ENCODE peak calls at places on chromosomes 13 and 19, in five cellular contexts. One of them, this sample, is unnamed.

GRCh38 chr13:106291006-106291405 is 244.5 kb downstream of the EFNB2 start:
- DNase-seq in AG04450: no peak
- DNase-seq in small intestine: no peak
- DNase-seq in suprapubic skin: no peak
- DNase-seq in cardiac muscle cell: no peak
- DNase-seq in this sample: no peak

GRCh38 chr19:48975947-48976847 is 11.1 kb downstream of the FTL start:
- DNase-seq in AG04450: no peak
- DNase-seq in small intestine: no peak
- DNase-seq in suprapubic skin: no peak
- DNase-seq in cardiac muscle cell: peak; percentile 42
- DNase-seq in this sample: peak; percentile 51

GRCh38 chr19:32022044-32022945 is 323.1 kb upstream of the ZNF507 start:
- DNase-seq in AG04450: no peak
- DNase-seq in small intestine: no peak
- DNase-seq in suprapubic skin: no peak
- DNase-seq in cardiac muscle cell: no peak
- DNase-seq in this sample: no peak

GRCh38 chr19:44694184-44694579 is 4.8 kb upstream of the CEACAM16 start:
- DNase-seq in AG04450: no peak
- DNase-seq in small intestine: no peak
- DNase-seq in suprapubic skin: no peak
- DNase-seq in cardiac muscle cell: no peak
- DNase-seq in this sample: no peak

GRCh38 chr19:5478925-5479588 is 23.8 kb downstream of the ZNRF4 start:
- DNase-seq in AG04450: no peak
- DNase-seq in small intestine: no peak
- DNase-seq in suprapubic skin: no peak
- DNase-seq in cardiac muscle cell: no peak
- DNase-seq in this sample: no peak

GRCh38 chr19:8615813-8616596 is 5.5 kb upstream of the ADAMTS10 start:
- DNase-seq in AG04450: no peak
- DNase-seq in small intestine: peak; percentile 37
- DNase-seq in suprapubic skin: peak; percentile 83
- DNase-seq in cardiac muscle cell: peak; percentile 60
- DNase-seq in this sample: peak; percentile 49

GRCh38 chr13:60583196-60583908 is 186.3 kb downstream of the TDRD3 start:
- DNase-seq in AG04450: no peak
- DNase-seq in small intestine: no peak
- DNase-seq in suprapubic skin: no peak
- DNase-seq in cardiac muscle cell: no peak
- DNase-seq in this sample: no peak

GRCh38 chr19:46945668-46946067 is 74.0 kb upstream of the NPAS1 start:
- DNase-seq in AG04450: no peak
- DNase-seq in small intestine: no peak
- DNase-seq in suprapubic skin: no peak
- DNase-seq in cardiac muscle cell: no peak
- DNase-seq in this sample: no peak

GRCh38 chr19:47573076-47574026 is at the start of gene ZNF541:
- DNase-seq in AG04450: no peak
- DNase-seq in small intestine: peak; percentile 48
- DNase-seq in suprapubic skin: peak; percentile 87
- DNase-seq in cardiac muscle cell: no peak
- DNase-seq in this sample: peak; percentile 76

GRCh38 chr13:106083620-106084350 is 451.7 kb downstream of the EFNB2 start:
- DNase-seq in AG04450: no peak
- DNase-seq in small intestine: peak; percentile 89
- DNase-seq in suprapubic skin: no peak
- DNase-seq in cardiac muscle cell: peak; percentile 31
- DNase-seq in this sample: no peak

GRCh38 chr13:94825507-94825906 is 113.2 kb upstream of the SOX21 start:
- DNase-seq in AG04450: no peak
- DNase-seq in small intestine: no peak
- DNase-seq in suprapubic skin: no peak
- DNase-seq in cardiac muscle cell: peak; percentile 5
- DNase-seq in this sample: no peak

GRCh38 chr13:79295906-79296564 is 110.0 kb downstream of the RBM26 start:
- DNase-seq in AG04450: no peak
- DNase-seq in small intestine: no peak
- DNase-seq in suprapubic skin: no peak
- DNase-seq in cardiac muscle cell: no peak
- DNase-seq in this sample: no peak

GRCh38 chr13:36344886-36345437 is 1.2 kb downstream of the SPART start:
- DNase-seq in AG04450: no peak
- DNase-seq in small intestine: peak; percentile 18
- DNase-seq in suprapubic skin: no peak
- DNase-seq in cardiac muscle cell: peak; percentile 3
- DNase-seq in this sample: no peak

GRCh38 chr13:31161583-31162150 is at the start of gene HSPH1:
- DNase-seq in AG04450: peak; percentile 92
- DNase-seq in small intestine: peak; percentile 99
- DNase-seq in suprapubic skin: peak; percentile 99
- DNase-seq in cardiac muscle cell: peak; percentile 98
- DNase-seq in this sample: peak; percentile 96

GRCh38 chr19:35879770-35880317 is 11.5 kb downstream of the APLP1 start:
- DNase-seq in AG04450: peak; percentile 63
- DNase-seq in small intestine: peak; percentile 81
- DNase-seq in suprapubic skin: peak; percentile 93
- DNase-seq in cardiac muscle cell: peak; percentile 95
- DNase-seq in this sample: peak; percentile 82

GRCh38 chr13:56755181-56755580 is 385.5 kb upstream of the PRR20A start:
- DNase-seq in AG04450: no peak
- DNase-seq in small intestine: no peak
- DNase-seq in suprapubic skin: no peak
- DNase-seq in cardiac muscle cell: peak; percentile 21
- DNase-seq in this sample: no peak

GRCh38 chr19:50759886-50760285 is 10.4 kb upstream of the GPR32 start:
- DNase-seq in AG04450: no peak
- DNase-seq in small intestine: no peak
- DNase-seq in suprapubic skin: no peak
- DNase-seq in cardiac muscle cell: no peak
- DNase-seq in this sample: no peak

GRCh38 chr19:46791944-46792343 is 3.5 kb upstream of the SLC1A5 start:
- DNase-seq in AG04450: no peak
- DNase-seq in small intestine: peak; percentile 14
- DNase-seq in suprapubic skin: no peak
- DNase-seq in cardiac muscle cell: no peak
- DNase-seq in this sample: peak; percentile 61

GRCh38 chr13:112177459-112177858 is 110.5 kb downstream of the SOX1 start:
- DNase-seq in AG04450: no peak
- DNase-seq in small intestine: peak; percentile 42
- DNase-seq in suprapubic skin: no peak
- DNase-seq in cardiac muscle cell: no peak
- DNase-seq in this sample: no peak

DNA sequence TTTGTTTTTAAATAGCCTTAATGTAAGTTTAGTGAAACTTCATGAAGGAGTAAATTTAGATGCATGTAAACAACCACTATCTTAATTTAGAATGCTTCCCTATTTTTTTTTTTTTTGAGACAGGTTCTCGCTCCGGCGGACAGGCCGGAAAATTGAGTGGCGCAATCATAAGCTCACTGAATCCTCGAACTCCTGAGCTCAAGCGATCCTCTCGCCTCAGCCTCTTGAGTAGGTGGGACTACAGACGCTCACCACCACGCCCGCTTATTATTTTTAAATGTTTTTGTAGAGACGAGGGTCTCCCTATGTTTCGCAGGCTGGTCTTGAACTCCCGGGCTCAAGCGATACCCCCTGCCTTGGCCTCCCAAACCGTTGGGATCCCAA is 1.6 kb downstream of the TEX30 start:
- DNase-seq in AG04450: no peak
- DNase-seq in small intestine: no peak
- DNase-seq in suprapubic skin: no peak
- DNase-seq in cardiac muscle cell: no peak
- DNase-seq in this sample: no peak
- H3K27ac ChIP-seq in AG04450: no peak overlapping the region
- H3K27ac ChIP-seq in small intestine: no peak overlapping the region
- H3K27ac ChIP-seq in suprapubic skin: no peak overlapping the region
- H3K27ac ChIP-seq in cardiac muscle cell: no peak overlapping the region
- H3K27ac ChIP-seq in this sample: no peak overlapping the region

DNA sequence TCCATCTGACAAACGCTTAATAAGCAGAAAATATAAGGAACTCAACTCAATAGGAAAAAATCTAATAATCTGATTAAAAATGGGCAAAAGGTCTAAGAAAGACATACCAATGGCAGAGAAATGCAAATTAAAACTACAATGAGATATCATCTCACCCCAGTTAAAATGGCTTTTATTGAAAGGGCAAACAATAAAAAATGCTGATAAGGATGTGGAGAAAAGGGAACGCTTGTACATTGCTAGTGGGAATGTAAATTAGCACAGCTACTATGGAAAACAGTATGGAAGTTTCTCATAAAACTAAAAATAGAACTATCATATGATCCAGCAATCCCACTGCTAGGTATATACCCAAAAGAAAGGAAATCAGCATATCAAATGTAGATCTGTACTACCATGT is 508.8 kb upstream of the GPC6 start:
- DNase-seq in AG04450: no peak
- DNase-seq in small intestine: no peak
- DNase-seq in suprapubic skin: no peak
- DNase-seq in cardiac muscle cell: no peak
- DNase-seq in this sample: no peak
- H3K27ac ChIP-seq in AG04450: no peak overlapping the region
- H3K27ac ChIP-seq in small intestine: no peak overlapping the region
- H3K27ac ChIP-seq in suprapubic skin: no peak overlapping the region
- H3K27ac ChIP-seq in cardiac muscle cell: no peak overlapping the region
- H3K27ac ChIP-seq in this sample: no peak overlapping the region

GRCh38 chr13:37407156-37407555 is 191.4 kb downstream of the POSTN start:
- DNase-seq in AG04450: no peak
- DNase-seq in small intestine: no peak
- DNase-seq in suprapubic skin: no peak
- DNase-seq in cardiac muscle cell: no peak
- DNase-seq in this sample: no peak

GRCh38 chr13:37406031-37406430 is 192.5 kb downstream of the POSTN start:
- DNase-seq in AG04450: no peak
- DNase-seq in small intestine: no peak
- DNase-seq in suprapubic skin: no peak
- DNase-seq in cardiac muscle cell: no peak
- DNase-seq in this sample: no peak

GRCh38 chr13:37409756-37410155 is 188.8 kb downstream of the POSTN start:
- DNase-seq in AG04450: no peak
- DNase-seq in small intestine: no peak
- DNase-seq in suprapubic skin: no peak
- DNase-seq in cardiac muscle cell: no peak
- DNase-seq in this sample: no peak

DNA sequence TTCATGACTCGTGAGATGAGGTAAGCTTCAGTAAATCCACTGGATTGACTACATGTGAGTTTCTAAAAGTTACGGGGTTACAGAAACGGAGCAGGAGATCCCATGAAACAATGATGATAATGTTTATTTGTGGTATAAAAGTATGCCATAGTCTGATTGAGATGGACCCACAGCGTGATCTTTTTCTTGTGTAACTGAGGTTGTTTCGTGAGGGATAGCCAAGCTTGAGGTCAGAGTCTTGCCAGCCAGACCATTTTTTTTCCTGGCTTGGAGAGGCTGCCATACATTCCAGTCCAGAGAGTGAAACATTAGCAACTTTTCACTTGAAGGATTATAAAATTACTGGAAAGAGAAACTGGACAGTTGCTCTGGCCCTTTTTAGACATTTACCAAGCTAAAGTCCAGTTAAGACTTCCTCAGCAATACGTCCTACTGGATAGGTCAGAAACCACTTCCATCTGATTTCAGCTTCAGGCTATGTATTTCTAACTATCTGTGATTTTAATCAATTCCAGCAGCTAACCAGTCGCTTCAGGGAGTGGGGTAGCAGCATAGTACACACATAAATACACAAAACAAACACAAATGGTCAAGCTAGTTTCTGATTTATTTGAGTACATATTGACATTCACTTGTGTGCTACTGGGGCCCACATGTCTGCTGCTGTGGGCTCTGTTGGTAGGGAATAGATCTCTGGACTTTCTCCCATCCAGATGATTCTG is 194.6 kb downstream of the POSTN start:
- DNase-seq in AG04450: peak; percentile 73
- DNase-seq in small intestine: no peak
- DNase-seq in suprapubic skin: no peak
- DNase-seq in cardiac muscle cell: no peak
- DNase-seq in this sample: no peak
- H3K27ac ChIP-seq in AG04450: peak overlapping the region; percentile 33
- H3K27ac ChIP-seq in small intestine: no peak overlapping the region
- H3K27ac ChIP-seq in suprapubic skin: no peak overlapping the region
- H3K27ac ChIP-seq in cardiac muscle cell: no peak overlapping the region
- H3K27ac ChIP-seq in this sample: no peak overlapping the region

GRCh38 chr13:23506821-23507210 is 63.4 kb upstream of the TNFRSF19 start:
- DNase-seq in AG04450: peak; percentile 62
- DNase-seq in small intestine: no peak
- DNase-seq in suprapubic skin: no peak
- DNase-seq in cardiac muscle cell: peak; percentile 33
- DNase-seq in this sample: no peak
- H3K27ac ChIP-seq in AG04450: peak overlapping the region; percentile 78
- H3K27ac ChIP-seq in small intestine: no peak overlapping the region
- H3K27ac ChIP-seq in suprapubic skin: peak overlapping the region; percentile 60
- H3K27ac ChIP-seq in cardiac muscle cell: peak overlapping the region; percentile 68
- H3K27ac ChIP-seq in this sample: no peak overlapping the region

GRCh38 chr13:110294624-110295023 is 12.3 kb downstream of the COL4A1 start:
- DNase-seq in AG04450: no peak
- DNase-seq in small intestine: no peak
- DNase-seq in suprapubic skin: no peak
- DNase-seq in cardiac muscle cell: no peak
- DNase-seq in this sample: no peak

GRCh38 chr13:110297771-110298170 is 9.2 kb downstream of the COL4A1 start:
- DNase-seq in AG04450: no peak
- DNase-seq in small intestine: no peak
- DNase-seq in suprapubic skin: no peak
- DNase-seq in cardiac muscle cell: no peak
- DNase-seq in this sample: no peak

GRCh38 chr13:110298221-110298565 is 8.8 kb downstream of the COL4A1 start:
- DNase-seq in AG04450: no peak
- DNase-seq in small intestine: no peak
- DNase-seq in suprapubic skin: no peak
- DNase-seq in cardiac muscle cell: no peak
- DNase-seq in this sample: no peak

GRCh38 chr13:110298566-110299321 is 8.2 kb downstream of the COL4A1 start:
- DNase-seq in AG04450: no peak
- DNase-seq in small intestine: no peak
- DNase-seq in suprapubic skin: no peak
- DNase-seq in cardiac muscle cell: no peak
- DNase-seq in this sample: no peak

GRCh38 chr13:110297011-110297410 is 9.9 kb downstream of the COL4A1 start:
- DNase-seq in AG04450: no peak
- DNase-seq in small intestine: no peak
- DNase-seq in suprapubic skin: no peak
- DNase-seq in cardiac muscle cell: no peak
- DNase-seq in this sample: no peak
- H3K27ac ChIP-seq in AG04450: no peak overlapping the region
- H3K27ac ChIP-seq in small intestine: no peak overlapping the region
- H3K27ac ChIP-seq in suprapubic skin: no peak overlapping the region
- H3K27ac ChIP-seq in cardiac muscle cell: no peak overlapping the region
- H3K27ac ChIP-seq in this sample: no peak overlapping the region

GRCh38 chr19:19159534-19159933 is 10.5 kb downstream of the MEF2B start:
- DNase-seq in AG04450: no peak
- DNase-seq in small intestine: no peak
- DNase-seq in suprapubic skin: no peak
- DNase-seq in cardiac muscle cell: no peak
- DNase-seq in this sample: no peak
- H3K27ac ChIP-seq in AG04450: no peak overlapping the region
- H3K27ac ChIP-seq in small intestine: no peak overlapping the region
- H3K27ac ChIP-seq in suprapubic skin: no peak overlapping the region
- H3K27ac ChIP-seq in cardiac muscle cell: no peak overlapping the region
- H3K27ac ChIP-seq in this sample: no peak overlapping the region

GRCh38 chr13:98293570-98294142 is 116.6 kb upstream of the RNF113B start:
- DNase-seq in AG04450: no peak
- DNase-seq in small intestine: no peak
- DNase-seq in suprapubic skin: no peak
- DNase-seq in cardiac muscle cell: no peak
- DNase-seq in this sample: no peak
- H3K27ac ChIP-seq in AG04450: peak overlapping the region; percentile 48
- H3K27ac ChIP-seq in small intestine: no peak overlapping the region
- H3K27ac ChIP-seq in suprapubic skin: no peak overlapping the region
- H3K27ac ChIP-seq in cardiac muscle cell: no peak overlapping the region
- H3K27ac ChIP-seq in this sample: no peak overlapping the region

This sample was measured in CD8-positive, alpha-beta memory T cell.